ENCODE peak calls at places on chromosomes 5 and 9, in five cellular contexts. N, Q, M, C and A are unnamed samples. For H3K9me3 and H3K4me1, the result is how much of the 10 kb centered on the place peaks cover.

GRCh38 chr9:93896496-93897033 is 58.6 kb downstream of the BARX1 start:
- DNase-seq in N (peak), Q (no peak), M (no peak), C (no peak), A (peak)

GRCh38 chr5:139523635-139524445 is 37.3 kb upstream of the UBE2D2 start:
- DNase-seq in N (peak), Q (no peak), M (no peak), C (no peak), A (no peak)

GRCh38 chr5:53091304-53091703 is 18.3 kb downstream of the MOCS2 start:
- DNase-seq in N (no peak), Q (no peak), M (no peak), C (no peak), A (no peak)

GRCh38 chr5:170722316-170722715 is 61.2 kb upstream of the GABRP start:
- DNase-seq in N (no peak), Q (no peak), M (no peak), C (no peak), A (no peak)

GRCh38 chr5:147346006-147346561 is 111.3 kb downstream of the STK32A start:
- DNase-seq in N (no peak), Q (no peak), M (no peak), C (no peak), A (no peak)

GRCh38 chr9:136011703-136012496 is 50.7 kb upstream of the UBAC1 start:
- DNase-seq in N (peak), Q (no peak), M (peak), C (peak), A (peak)

GRCh38 chr5:177592010-177592834 is at the start of gene TMED9:
- DNase-seq in N (peak), Q (peak), M (peak), C (peak), A (peak)

GRCh38 chr5:154627711-154628678 is 127.2 kb upstream of the LARP1 start:
- DNase-seq in N (no peak), Q (no peak), M (no peak), C (no peak), A (no peak)

GRCh38 chr9:133738039-133738805 is at the start of gene SARDH:
- DNase-seq in N (peak), Q (peak), M (peak), C (peak), A (peak)

GRCh38 chr5:123681061-123681460 is 169.1 kb downstream of the CSNK1G3 start:
- DNase-seq in N (no peak), Q (no peak), M (no peak), C (no peak), A (no peak)

GRCh38 chr9:8734760-8735159 is 935.2 kb upstream of the DMAC1 start:
- DNase-seq in N (no peak), Q (no peak), M (no peak), C (no peak), A (no peak)

GRCh38 chr5:133994297-133994989 is 10.3 kb downstream of the VDAC1 start:
- DNase-seq in N (no peak), Q (no peak), M (no peak), C (no peak), A (no peak)

GRCh38 chr9:15333376-15333881 is 26.4 kb upstream of the TTC39B start:
- DNase-seq in N (no peak), Q (no peak), M (no peak), C (no peak), A (no peak)

GRCh38 chr5:137636846-137637515 is 98.9 kb downstream of the KLHL3 start:
- DNase-seq in N (no peak), Q (no peak), M (no peak), C (no peak), A (no peak)

GRCh38 chr9:37134166-37134565 is 13.8 kb downstream of the ZCCHC7 start:
- DNase-seq in N (no peak), Q (no peak), M (no peak), C (no peak), A (no peak)

GRCh38 chr5:91848453-91848852 is 465.3 kb upstream of the ARRDC3 start:
- DNase-seq in N (no peak), Q (no peak), M (no peak), C (no peak), A (no peak)

GRCh38 chr5:179765400-179765799 is 28.4 kb upstream of the LTC4S start:
- DNase-seq in N (peak), Q (no peak), M (no peak), C (peak), A (peak)

GRCh38 chr5:133757396-133757795 is 145.1 kb upstream of the FSTL4 start:
- DNase-seq in N (no peak), Q (no peak), M (no peak), C (no peak), A (no peak)

GRCh38 chr5:140556438-140556837 is 835 bp downstream of the SRA1 start:
- DNase-seq in N (no peak), Q (peak), M (no peak), C (no peak), A (no peak)

GRCh38 chr9:88106492-88106891 is 31.8 kb downstream of the SPATA31C2 start:
- DNase-seq in N (no peak), Q (peak), M (peak), C (no peak), A (no peak)

GRCh38 chr5:66066826-66067225 is 77.3 kb upstream of the SREK1 start:
- DNase-seq in N (no peak), Q (no peak), M (no peak), C (no peak), A (no peak)

GRCh38 chr9:79698988-79699387 is 127.2 kb downstream of the TLE4 start:
- DNase-seq in N (no peak), Q (no peak), M (no peak), C (no peak), A (no peak)

GRCh38 chr9:81787747-81788632 is 98.6 kb upstream of the TLE1 start:
- DNase-seq in N (no peak), Q (no peak), M (peak), C (no peak), A (peak)

GRCh38 chr5:64665243-64665642 is 25.1 kb upstream of the SHISAL2B start:
- DNase-seq in N (no peak), Q (no peak), M (no peak), C (no peak), A (no peak)

GRCh38 chr9:114805670-114806551 is at the start of gene TNFSF15:
- DNase-seq in N (peak), Q (peak), M (no peak), C (no peak), A (peak)

GRCh38 chr9:35811364-35812024 is 568 bp downstream of the SPAG8 start:
- DNase-seq in N (no peak), Q (no peak), M (peak), C (no peak), A (peak)

GRCh38 chr9:21931428-21931827 is 62.8 kb downstream of the CDKN2A start:
- DNase-seq in N (no peak), Q (no peak), M (no peak), C (no peak), A (no peak)

DNA sequence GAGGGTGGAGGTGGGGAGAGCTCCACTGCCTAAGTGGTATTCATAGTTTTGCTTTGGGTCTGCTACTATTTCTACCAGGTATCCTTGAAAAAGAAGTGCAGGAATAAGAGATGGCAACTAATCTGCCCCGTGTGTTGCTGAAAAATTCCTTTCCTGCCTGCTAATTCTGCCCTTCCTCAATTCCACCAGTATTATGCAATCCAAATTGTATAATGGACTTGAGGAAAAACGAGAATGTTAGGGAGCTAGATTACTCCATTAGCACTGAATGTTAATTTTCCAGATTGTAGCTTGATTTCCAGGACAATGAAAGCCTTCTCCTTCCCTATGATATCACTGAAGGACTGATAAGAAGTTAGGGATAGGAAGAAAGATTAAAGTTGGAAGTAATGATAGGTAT is 16.9 kb downstream of the ADAM19 start:
- DNase-seq in N (no peak), Q (no peak), M (no peak), C (no peak), A (no peak)
- H3K27ac ChIP-seq in N (no peak), Q (no peak), M (no peak), C (no peak), A (peak)

DNA sequence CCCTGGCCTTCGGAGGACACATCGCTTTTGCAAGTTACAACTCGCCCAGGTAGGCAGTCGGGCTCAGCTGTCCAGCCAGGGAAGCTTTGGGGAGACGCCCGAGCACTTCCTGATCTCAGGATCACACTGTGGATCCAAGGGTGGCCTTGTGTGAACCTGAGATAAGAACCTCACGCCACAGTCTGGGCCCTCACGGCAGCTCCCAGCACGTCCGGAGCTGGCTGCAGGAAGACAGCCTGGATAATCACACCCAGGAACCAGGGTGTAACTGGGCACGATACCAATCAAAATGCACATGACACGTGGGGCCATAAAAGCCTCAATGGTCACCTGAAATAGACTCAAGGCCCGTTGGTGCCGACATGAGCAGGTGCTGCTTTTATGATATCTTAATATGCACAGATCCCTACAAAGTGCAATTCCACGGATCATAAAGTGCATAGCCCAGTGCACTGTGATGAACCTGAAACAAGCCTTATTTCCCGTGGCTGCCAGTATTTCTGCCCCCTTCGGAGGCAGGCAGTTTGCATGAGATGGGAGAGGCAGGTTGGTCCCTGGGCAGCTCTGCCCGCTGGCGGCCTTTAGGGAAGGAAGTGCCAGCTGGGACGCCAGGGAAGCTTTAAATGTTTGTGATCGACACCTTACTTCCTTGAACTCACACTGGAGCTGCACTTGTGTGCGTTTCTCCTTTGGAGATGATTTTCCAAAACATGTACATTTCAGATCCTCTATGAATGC is 14.5 kb downstream of the SLC6A18 start:
- DNase-seq in N (no peak), Q (no peak), M (no peak), C (no peak), A (no peak)
- H3K9me3 ChIP-seq in N (under half), Q (under half), M (under half), C (under half), A (under half)

DNA sequence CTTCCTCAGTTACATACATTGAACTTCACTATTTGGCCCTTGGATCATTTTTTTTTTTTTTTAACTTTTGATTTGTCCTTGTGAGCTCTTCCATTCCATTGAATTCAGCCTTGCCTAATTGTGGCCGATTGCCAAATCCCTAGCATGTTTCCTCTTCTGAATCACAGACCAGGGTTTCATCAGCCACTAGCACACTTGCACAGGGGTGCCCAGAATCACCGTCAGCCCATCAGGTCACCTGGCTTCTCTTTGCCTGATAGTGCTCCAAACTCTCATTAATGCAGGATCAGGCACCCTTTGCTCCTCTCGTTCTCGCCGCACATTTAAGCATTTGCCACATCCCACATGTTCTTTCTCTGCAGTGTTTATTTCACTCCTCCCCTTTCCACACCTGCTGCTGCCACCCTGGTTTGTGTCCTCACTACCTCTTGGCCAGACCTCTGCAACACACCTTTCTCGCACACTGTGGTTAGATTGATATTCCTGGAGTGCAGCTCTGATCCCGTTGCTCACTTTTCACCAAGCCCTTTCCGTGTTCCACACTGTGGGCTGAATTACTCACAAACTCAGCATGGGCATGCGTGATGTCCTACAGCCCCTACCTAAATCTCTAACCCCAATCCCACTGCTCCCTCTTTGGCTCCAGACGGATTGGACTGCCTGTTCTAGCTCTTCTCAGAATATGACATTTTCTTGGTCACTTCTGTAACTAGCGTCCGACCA is 9.8 kb downstream of the PIK3R1 start:
- DNase-seq in N (no peak), Q (no peak), M (peak), C (peak), A (peak)
- H3K4me1 ChIP-seq in N (under half), Q (under half), M (half or more), C (half or more), A (half or more)

DNA sequence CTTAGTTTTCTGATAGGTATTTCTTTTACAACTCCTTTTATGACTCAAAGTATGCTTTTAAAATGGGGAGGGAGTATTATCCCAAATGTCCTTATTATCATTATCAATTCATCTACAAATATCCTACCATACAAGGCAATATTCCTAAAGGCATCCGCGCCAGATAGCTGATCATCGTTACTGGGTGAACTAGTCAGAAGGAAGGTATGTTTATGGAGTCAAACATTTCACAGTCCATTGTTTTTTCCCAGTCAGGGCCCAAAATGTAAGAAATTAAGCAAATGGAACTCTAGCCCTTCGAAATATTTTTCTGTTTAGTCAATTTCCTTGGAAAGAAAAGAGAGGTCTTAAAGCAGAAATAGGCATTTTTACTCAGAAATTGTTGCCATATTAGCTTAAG is 188.5 kb upstream of the CCNG1 start:
- DNase-seq in N (no peak), Q (no peak), M (no peak), C (no peak), A (no peak)
- H3K27ac ChIP-seq in N (no peak), Q (no peak), M (no peak), C (no peak), A (no peak)